ENCODE peak calls at places on chromosomes 4 and X, in six cellular contexts. One of them, this sample, is unnamed.

GRCh38 chr4:123106741-123107140 is 184.3 kb upstream of the NUDT6 start:
- DNase-seq in astrocyte of the spinal cord: no peak
- DNase-seq in fibroblast of pulmonary artery: no peak
- DNase-seq in NCI-H1048: no peak
- DNase-seq in pancreas: peak; percentile 40
- DNase-seq in heart left ventricle: no peak
- DNase-seq in this sample: no peak

GRCh38 chr4:26850528-26850927 is 10.1 kb upstream of the STIM2 start:
- DNase-seq in astrocyte of the spinal cord: no peak
- DNase-seq in fibroblast of pulmonary artery: no peak
- DNase-seq in NCI-H1048: no peak
- DNase-seq in pancreas: no peak
- DNase-seq in heart left ventricle: no peak
- DNase-seq in this sample: no peak

GRCh38 chr4:77082886-77083608 is 7.3 kb upstream of the CCNI start:
- DNase-seq in astrocyte of the spinal cord: no peak
- DNase-seq in fibroblast of pulmonary artery: no peak
- DNase-seq in NCI-H1048: no peak
- DNase-seq in pancreas: no peak
- DNase-seq in heart left ventricle: no peak
- DNase-seq in this sample: peak; percentile 38

GRCh38 chrX:11111947-11112346 is 815 bp downstream of the HCCS start:
- DNase-seq in astrocyte of the spinal cord: no peak
- DNase-seq in fibroblast of pulmonary artery: no peak
- DNase-seq in NCI-H1048: no peak
- DNase-seq in pancreas: no peak
- DNase-seq in heart left ventricle: no peak
- DNase-seq in this sample: no peak

GRCh38 chrX:40465735-40466551 is 114.8 kb upstream of the ATP6AP2 start:
- DNase-seq in astrocyte of the spinal cord: no peak
- DNase-seq in fibroblast of pulmonary artery: no peak
- DNase-seq in NCI-H1048: no peak
- DNase-seq in pancreas: no peak
- DNase-seq in heart left ventricle: no peak
- DNase-seq in this sample: no peak

GRCh38 chr4:184934961-184935360 is 83.3 kb upstream of the HELT start:
- DNase-seq in astrocyte of the spinal cord: no peak
- DNase-seq in fibroblast of pulmonary artery: no peak
- DNase-seq in NCI-H1048: no peak
- DNase-seq in pancreas: no peak
- DNase-seq in heart left ventricle: no peak
- DNase-seq in this sample: no peak

GRCh38 chrX:94831364-94831763 is 1157.4 kb downstream of the FAM133A start:
- DNase-seq in astrocyte of the spinal cord: peak; percentile 5
- DNase-seq in fibroblast of pulmonary artery: peak; percentile 11
- DNase-seq in NCI-H1048: no peak
- DNase-seq in pancreas: no peak
- DNase-seq in heart left ventricle: no peak
- DNase-seq in this sample: no peak

GRCh38 chrX:47202877-47203276 is 9.2 kb downstream of the UBA1 start:
- DNase-seq in astrocyte of the spinal cord: no peak
- DNase-seq in fibroblast of pulmonary artery: no peak
- DNase-seq in NCI-H1048: no peak
- DNase-seq in pancreas: peak; percentile 17
- DNase-seq in heart left ventricle: no peak
- DNase-seq in this sample: peak; percentile 36

GRCh38 chr4:73704314-73705055 is 35.9 kb upstream of the CXCL8 start:
- DNase-seq in astrocyte of the spinal cord: peak; percentile 99
- DNase-seq in fibroblast of pulmonary artery: peak; percentile 100
- DNase-seq in NCI-H1048: no peak
- DNase-seq in pancreas: no peak
- DNase-seq in heart left ventricle: peak; percentile 46
- DNase-seq in this sample: peak; percentile 66

GRCh38 chr4:110970642-110971041 is 347.8 kb upstream of the PITX2 start:
- DNase-seq in astrocyte of the spinal cord: peak; percentile 28
- DNase-seq in fibroblast of pulmonary artery: peak; percentile 23
- DNase-seq in NCI-H1048: no peak
- DNase-seq in pancreas: no peak
- DNase-seq in heart left ventricle: no peak
- DNase-seq in this sample: no peak

GRCh38 chrX:37958493-37959211 is 47.7 kb upstream of the SYTL5 start:
- DNase-seq in astrocyte of the spinal cord: peak; percentile 56
- DNase-seq in fibroblast of pulmonary artery: peak; percentile 9
- DNase-seq in NCI-H1048: no peak
- DNase-seq in pancreas: no peak
- DNase-seq in heart left ventricle: no peak
- DNase-seq in this sample: no peak

GRCh38 chr4:43234626-43235025 is 342.1 kb downstream of the GRXCR1 start:
- DNase-seq in astrocyte of the spinal cord: no peak
- DNase-seq in fibroblast of pulmonary artery: peak; percentile 54
- DNase-seq in NCI-H1048: no peak
- DNase-seq in pancreas: no peak
- DNase-seq in heart left ventricle: no peak
- DNase-seq in this sample: no peak